ENCODE peak calls at places on chromosomes 11 and 22, in seven cellular contexts. Y is GM23338, K is Right ventricle myocardium superior, R is NCI-H146, C is GDM1, M is hypothalamus, N is body of pancreas. A is an unnamed sample.

GRCh38 chr11:65308281-65308891 is 6.3 kb upstream of the CDC42EP2 start:
- DNase-seq in K (peak), Y (no peak), R (no peak), C (no peak), N (peak), M (no peak), A (no peak)

GRCh38 chr11:113666584-113666983 is 39.5 kb downstream of the TMPRSS5 start:
- DNase-seq in R (no peak), Y (no peak), M (no peak), K (no peak), C (no peak), N (no peak), A (no peak)

GRCh38 chr11:15893080-15893492 is 463.3 kb downstream of the SOX6 start:
- DNase-seq in R (no peak), Y (no peak), M (no peak), K (no peak), C (no peak), N (no peak), A (peak)

GRCh38 chr11:64568041-64568571 is 22.9 kb upstream of the SLC22A12 start:
- DNase-seq in N (no peak), Y (peak), R (no peak), K (no peak), C (no peak), M (no peak), A (no peak)

GRCh38 chr22:32700186-32700882 is 101.2 kb upstream of the TIMP3 start:
- DNase-seq in C (no peak), Y (no peak), K (peak), R (no peak), M (no peak), N (no peak), A (no peak)

GRCh38 chr11:116110802-116111201 is 606.6 kb upstream of the CADM1 start:
- DNase-seq in N (no peak), R (no peak), M (no peak), K (no peak), C (no peak), Y (no peak), A (no peak)

GRCh38 chr11:92300871-92301270 is 76.3 kb downstream of the FAT3 start:
- DNase-seq in R (no peak), K (no peak), M (no peak), Y (no peak), C (no peak), N (no peak), A (no peak)

GRCh38 chr11:87879118-87879517 is 296.1 kb downstream of the RAB38 start:
- DNase-seq in R (no peak), N (no peak), Y (no peak), K (no peak), M (no peak), C (no peak), A (no peak)

GRCh38 chr11:123903932-123904331 is 2.0 kb downstream of the OR8D4 start:
- DNase-seq in Y (no peak), R (no peak), C (no peak), K (no peak), M (no peak), N (no peak), A (no peak)

GRCh38 chr11:18802381-18803257 is 11.0 kb upstream of the PTPN5 start:
- DNase-seq in M (no peak), C (no peak), R (peak), K (no peak), N (peak), Y (peak), A (peak)

GRCh38 chr11:35380603-35381002 is 38.8 kb downstream of the SLC1A2 start:
- DNase-seq in N (no peak), C (no peak), Y (no peak), M (no peak), R (no peak), K (no peak), A (no peak)

A was measured in NCI-H2029.